ENCODE peak calls at places on chromosome 17, in five cellular contexts. Y is H9, P is H1, A is mesenchymal stem cell, B is trophoblast cell. L is an unnamed sample.

GRCh38 chr17:76924345-76925332 is 56.4 kb downstream of the MGAT5B start:
- DNase-seq in Y (no peak), P (no peak), A (no peak), B (peak), L (no peak)

GRCh38 chr17:65917560-65917959 is 274.4 kb downstream of the CEP112 start:
- DNase-seq in Y (no peak), P (no peak), A (no peak), B (no peak), L (no peak)

GRCh38 chr17:73697872-73698271 is 53.6 kb upstream of the SDK2 start:
- DNase-seq in Y (peak), P (no peak), A (no peak), B (peak), L (no peak)

GRCh38 chr17:82320956-82321927 is 3.8 kb upstream of the CD7 start:
- DNase-seq in Y (peak), P (no peak), A (peak), B (peak), L (no peak)

GRCh38 chr17:17921192-17922082 is 50.8 kb downstream of the TOM1L2 start:
- DNase-seq in Y (peak), P (peak), A (peak), B (peak), L (peak)

GRCh38 chr17:49053171-49053829 is 56.1 kb downstream of the IGF2BP1 start:
- DNase-seq in Y (peak), P (no peak), A (no peak), B (no peak), L (no peak)

GRCh38 chr17:77330602-77331081 is 189.9 kb downstream of the SEC14L1 start:
- DNase-seq in Y (no peak), P (no peak), A (no peak), B (no peak), L (no peak)

GRCh38 chr17:27362909-27363308 is 69.0 kb downstream of the WSB1 start:
- DNase-seq in Y (no peak), P (no peak), A (no peak), B (peak), L (no peak)

GRCh38 chr17:42422412-42422957 is 571 bp downstream of the CAVIN1 start:
- DNase-seq in Y (peak), P (no peak), A (peak), B (peak), L (no peak)

GRCh38 chr17:57356722-57357391 is 100.5 kb downstream of the MSI2 start:
- DNase-seq in Y (no peak), P (no peak), A (no peak), B (no peak), L (peak)

GRCh38 chr17:49013311-49014205 is 16.4 kb downstream of the IGF2BP1 start:
- DNase-seq in Y (peak), P (peak), A (peak), B (no peak), L (peak)

GRCh38 chr17:78168906-78169793 is 769 bp downstream of the SYNGR2 start:
- DNase-seq in Y (peak), P (no peak), A (peak), B (peak), L (no peak)

GRCh38 chr17:82663381-82664275 is 15.4 kb upstream of the WDR45B start:
- DNase-seq in Y (no peak), P (no peak), A (no peak), B (no peak), L (no peak)

GRCh38 chr17:77555741-77556291 is 402.7 kb upstream of the TNRC6C start:
- DNase-seq in Y (no peak), P (no peak), A (no peak), B (no peak), L (no peak)

GRCh38 chr17:82946081-82946480 is 106.3 kb upstream of the ZNF750 start:
- DNase-seq in Y (no peak), P (no peak), A (no peak), B (no peak), L (no peak)

GRCh38 chr17:76585649-76586593 is at the start of gene ST6GALNAC2:
- DNase-seq in Y (no peak), P (no peak), A (peak), B (peak), L (no peak)

GRCh38 chr17:67931227-67931626 is 65.0 kb downstream of the C17orf58 start:
- DNase-seq in Y (no peak), P (no peak), A (no peak), B (no peak), L (no peak)

GRCh38 chr17:56681561-56682266 is 88.2 kb downstream of the NOG start:
- DNase-seq in Y (no peak), P (no peak), A (peak), B (peak), L (no peak)

GRCh38 chr17:73938706-73939105 is 264.8 kb upstream of the RPL38 start:
- DNase-seq in Y (no peak), P (no peak), A (no peak), B (no peak), L (no peak)

GRCh38 chr17:56292010-56292409 is 138.7 kb downstream of the ANKFN1 start:
- DNase-seq in Y (no peak), P (no peak), A (no peak), B (no peak), L (no peak)

GRCh38 chr17:49523706-49524472 is 28.8 kb downstream of the NGFR start:
- DNase-seq in Y (peak), P (no peak), A (no peak), B (no peak), L (no peak)

GRCh38 chr17:70539172-70539924 is 370.0 kb downstream of the KCNJ2 start:
- DNase-seq in Y (no peak), P (no peak), A (no peak), B (no peak), L (no peak)

GRCh38 chr17:77457572-77458201 is 316.9 kb downstream of the SEC14L1 start:
- DNase-seq in Y (no peak), P (no peak), A (no peak), B (no peak), L (no peak)

GRCh38 chr17:49454050-49454449 is 39.4 kb upstream of the PHB1 start:
- DNase-seq in Y (no peak), P (no peak), A (no peak), B (no peak), L (peak)

DNA sequence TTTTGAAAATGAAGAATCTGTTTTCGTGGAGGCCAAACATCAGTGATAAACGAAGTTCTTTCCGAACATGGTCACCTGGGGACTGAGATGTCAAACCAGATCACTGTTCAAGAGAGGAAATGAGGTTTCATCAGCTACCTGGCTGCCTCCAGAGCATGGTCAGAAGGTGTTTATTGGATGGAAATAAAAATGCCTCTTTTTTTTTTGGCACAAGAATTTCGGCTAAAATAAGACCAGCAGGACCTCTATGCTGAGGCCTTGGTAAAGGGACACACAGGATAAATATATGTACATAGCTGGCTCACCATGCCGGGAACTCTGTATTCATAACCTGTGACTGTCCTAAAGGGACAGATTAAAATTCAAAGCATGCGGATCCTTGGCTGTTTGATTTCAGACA is 135.3 kb downstream of the UTP18 start:
- DNase-seq in Y (no peak), P (no peak), A (no peak), B (no peak), L (no peak)
- H2BK12ac ChIP-seq in Y (no peak), P (no peak), A (no peak), B (no peak), L (no peak)

GRCh38 chr17:80769516-80769915 is 222.1 kb upstream of the CHMP6 start:
- DNase-seq in Y (no peak), P (no peak), A (no peak), B (no peak), L (no peak)

GRCh38 chr17:80763293-80763867 is 218.7 kb downstream of the RPTOR start:
- DNase-seq in Y (no peak), P (no peak), A (no peak), B (no peak), L (no peak)

GRCh38 chr17:80765241-80766022 is 220.8 kb downstream of the RPTOR start:
- DNase-seq in Y (no peak), P (no peak), A (peak), B (peak), L (no peak)

GRCh38 chr17:80768936-80769335 is 222.7 kb upstream of the CHMP6 start:
- DNase-seq in Y (no peak), P (no peak), A (no peak), B (no peak), L (no peak)

GRCh38 chr17:80766290-80766689 is 221.7 kb downstream of the RPTOR start:
- DNase-seq in Y (no peak), P (no peak), A (no peak), B (no peak), L (no peak)
- H3K4ac ChIP-seq in Y (no peak), P (no peak), A (no peak), B (no peak), L (no peak)

DNA sequence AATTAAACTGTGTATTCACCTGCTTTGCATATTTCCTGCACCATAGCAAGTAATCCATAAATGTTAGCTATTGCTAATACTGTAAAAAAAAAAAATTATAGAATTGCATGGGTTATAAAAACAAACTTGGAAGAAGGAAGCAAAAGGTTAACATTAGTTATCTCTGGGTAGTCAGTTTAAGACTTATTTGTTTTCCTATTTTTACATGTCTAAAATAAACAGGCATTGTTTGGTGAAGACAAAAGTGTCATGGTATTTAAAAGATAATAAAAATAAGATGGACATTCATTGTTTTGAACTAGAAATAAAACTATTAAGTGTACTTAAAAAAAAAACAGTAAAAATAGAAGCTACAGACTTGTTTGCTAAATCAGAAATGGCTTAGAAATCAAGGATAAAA is 313.8 kb downstream of the SOX9 start:
- DNase-seq in Y (no peak), P (no peak), A (no peak), B (no peak), L (no peak)
- H2BK12ac ChIP-seq in Y (no peak), P (no peak), A (no peak), B (no peak), L (no peak)

GRCh38 chr17:61475726-61476125 is 23.5 kb downstream of the TBX4 start:
- DNase-seq in Y (peak), P (no peak), A (peak), B (no peak), L (no peak)
- H3K4ac ChIP-seq in Y (no peak), P (no peak), A (no peak), B (no peak), L (no peak)

GRCh38 chr17:69452664-69453260 is 38.3 kb downstream of the MAP2K6 start:
- DNase-seq in Y (no peak), P (no peak), A (no peak), B (peak), L (no peak)
- H2BK12ac ChIP-seq in Y (no peak), P (no peak), A (no peak), B (no peak), L (no peak)

DNA sequence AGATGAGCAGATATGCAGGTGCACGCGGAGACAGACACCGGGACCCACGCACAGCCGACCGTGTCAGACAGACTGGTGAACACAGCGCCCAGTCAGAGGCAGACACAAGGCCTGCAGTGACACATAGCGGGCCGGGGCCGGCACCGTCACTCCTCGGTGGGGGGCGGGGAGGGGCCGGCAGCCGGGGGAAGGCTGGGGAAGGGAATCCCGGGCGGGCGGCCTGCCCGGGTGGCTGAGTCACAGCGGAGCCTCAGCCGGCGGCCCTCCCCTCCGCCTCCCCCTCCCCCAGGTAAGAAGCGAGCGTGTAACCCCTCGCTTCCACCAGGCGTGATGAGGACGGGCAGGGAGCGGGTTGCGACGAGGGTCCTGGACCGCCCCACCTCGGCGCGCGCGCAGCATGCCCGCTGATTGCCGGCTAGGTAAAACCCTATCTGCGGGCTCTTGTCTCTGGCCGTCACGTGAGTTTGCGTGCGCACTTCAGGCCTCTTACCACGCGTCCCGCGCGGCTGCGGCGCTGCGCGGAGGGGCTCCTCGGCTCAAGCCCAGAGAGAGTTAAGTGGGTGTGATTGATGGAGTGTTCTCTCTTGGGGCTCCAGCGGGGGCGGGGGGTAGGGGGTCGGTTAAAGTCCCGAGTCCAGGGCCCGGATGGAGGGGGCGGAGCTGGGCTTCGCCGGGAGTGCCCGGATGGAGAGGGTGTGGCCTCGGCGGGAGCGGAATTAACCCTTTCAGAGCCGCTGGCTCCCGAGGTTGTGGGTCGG is 7.8 kb downstream of the KDM6B start:
- DNase-seq in Y (peak), P (no peak), A (peak), B (peak), L (peak)
- H3K4ac ChIP-seq in Y (no peak), P (no peak), A (peak), B (peak), L (no peak)

DNA sequence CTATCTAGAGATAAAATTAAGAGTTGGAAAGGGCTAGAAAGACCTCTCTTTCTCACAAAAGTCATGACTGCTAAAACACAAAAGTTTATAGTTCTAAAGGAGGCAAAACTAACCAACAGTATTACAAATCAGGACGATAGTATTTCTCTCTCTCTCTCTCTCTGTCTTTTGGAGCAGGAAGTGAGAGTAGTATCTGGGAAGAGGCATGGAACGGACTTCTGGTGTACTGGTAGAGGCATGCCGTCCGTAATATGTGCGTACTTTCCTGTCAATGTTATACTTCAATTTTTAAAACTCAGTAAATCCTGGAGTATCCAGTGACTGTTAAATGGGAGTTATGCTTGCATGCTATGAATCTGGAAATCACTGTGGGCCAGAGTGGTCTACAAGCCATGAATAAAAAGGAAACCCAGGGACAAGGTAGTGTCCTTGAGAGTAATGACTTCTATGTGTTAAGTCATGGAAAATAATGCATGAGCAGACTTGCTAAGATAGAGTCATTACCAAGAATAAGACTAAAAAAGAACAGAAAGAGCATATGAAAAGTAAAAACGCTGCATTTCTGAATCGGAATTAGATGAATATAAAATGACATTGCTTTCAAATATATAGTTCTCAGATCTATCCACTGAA is 49.8 kb upstream of the ANKFY1 start:
- DNase-seq in Y (no peak), P (no peak), A (peak), B (no peak), L (no peak)
- H2BK12ac ChIP-seq in Y (no peak), P (no peak), A (no peak), B (no peak), L (no peak)

DNA sequence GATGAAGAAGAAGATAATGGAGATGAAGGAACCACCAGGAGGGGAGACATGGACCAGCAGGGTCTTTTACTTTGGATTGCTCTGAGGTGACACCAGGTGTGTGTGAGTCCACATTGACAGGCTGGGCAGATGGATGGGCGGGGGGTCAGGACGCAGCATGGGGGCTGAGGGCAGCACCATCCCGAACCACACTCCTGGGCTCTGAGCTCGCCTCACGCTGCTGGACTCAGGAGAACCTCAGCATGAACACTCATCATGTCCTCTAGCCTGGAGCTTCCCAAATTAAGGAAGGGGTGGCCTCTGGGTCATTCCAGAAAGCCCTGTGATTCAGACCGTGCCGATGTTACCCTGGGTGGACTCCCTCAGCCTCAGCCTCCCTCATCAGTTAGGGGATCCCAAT is 50.4 kb upstream of the MAP3K14 start:
- DNase-seq in Y (peak), P (no peak), A (no peak), B (no peak), L (no peak)
- H3K4ac ChIP-seq in Y (no peak), P (no peak), A (no peak), B (no peak), L (no peak)